ENCODE peak calls at places on chromosomes 3 and 15, in ten cellular contexts. H, P, E, N, J, Z, L, K, F and G are unnamed samples.

GRCh38 chr3:11662392-11662990 is 18.8 kb upstream of the VGLL4 start:
- DNase-seq in H (peak), P (no peak), E (no peak), N (no peak), J (no peak), Z (no peak), L (peak), K (no peak), F (no peak), G (peak)

GRCh38 chr3:8499181-8499611 is 2.4 kb upstream of the LMCD1 start:
- DNase-seq in H (peak), P (no peak), E (no peak), N (peak), J (peak), Z (no peak), L (peak), K (peak), F (no peak), G (peak)

GRCh38 chr3:24460974-24461373 is 33.7 kb downstream of the THRB start:
- DNase-seq in H (no peak), P (peak), E (no peak), N (no peak), J (no peak), Z (no peak), L (no peak), K (no peak), F (no peak), G (no peak)

GRCh38 chr15:66819084-66819483 is 117.0 kb downstream of the SMAD6 start:
- DNase-seq in H (no peak), P (no peak), E (no peak), N (no peak), J (no peak), Z (no peak), L (peak), K (no peak), F (no peak), G (no peak)

GRCh38 chr3:40920041-40920440 is 279.3 kb upstream of the CTNNB1 start:
- DNase-seq in H (peak), P (no peak), E (no peak), N (peak), J (no peak), Z (no peak), L (peak), K (no peak), F (no peak), G (peak)

GRCh38 chr3:138336454-138336853 is 6.8 kb upstream of the NME9 start:
- DNase-seq in H (no peak), P (no peak), E (no peak), N (no peak), J (no peak), Z (no peak), L (no peak), K (no peak), F (no peak), G (no peak)

GRCh38 chr3:186514296-186515002 is 29.7 kb downstream of the CRYGS start:
- DNase-seq in H (no peak), P (no peak), E (no peak), N (no peak), J (no peak), Z (no peak), L (peak), K (no peak), F (no peak), G (no peak)

GRCh38 chr3:165624761-165625160 is 212.5 kb downstream of the BCHE start:
- DNase-seq in H (peak), P (peak), E (no peak), N (peak), J (no peak), Z (no peak), L (peak), K (no peak), F (no peak), G (no peak)

GRCh38 chr3:47868306-47868705 is 65.4 kb downstream of the DHX30 start:
- DNase-seq in H (no peak), P (no peak), E (no peak), N (no peak), J (no peak), Z (no peak), L (no peak), K (no peak), F (no peak), G (no peak)

GRCh38 chr3:166123576-166123975 is 286.4 kb upstream of the BCHE start:
- DNase-seq in H (no peak), P (peak), E (no peak), N (no peak), J (no peak), Z (no peak), L (peak), K (no peak), F (no peak), G (peak)

GRCh38 chr3:132343018-132343612 is 25.9 kb downstream of the ACP3 start:
- DNase-seq in H (peak), P (peak), E (peak), N (peak), J (peak), Z (peak), L (peak), K (peak), F (no peak), G (peak)

GRCh38 chr3:95905182-95905581 is 909.2 kb upstream of the EPHA6 start:
- DNase-seq in H (no peak), P (no peak), E (no peak), N (no peak), J (no peak), Z (no peak), L (no peak), K (no peak), F (no peak), G (no peak)

GRCh38 chr15:66907826-66908502 is 157.4 kb upstream of the SMAD3 start:
- DNase-seq in H (peak), P (no peak), E (no peak), N (no peak), J (peak), Z (no peak), L (no peak), K (no peak), F (no peak), G (no peak)

GRCh38 chr3:187261541-187261969 is 30.0 kb downstream of the MASP1 start:
- DNase-seq in H (peak), P (peak), E (no peak), N (no peak), J (no peak), Z (no peak), L (no peak), K (no peak), F (no peak), G (peak)

GRCh38 chr3:182979719-182980191 is 583 bp downstream of the DCUN1D1 start:
- DNase-seq in H (peak), P (no peak), E (peak), N (peak), J (peak), Z (no peak), L (peak), K (no peak), F (peak), G (peak)

GRCh38 chr3:141904203-141904602 is 27.8 kb downstream of the ATP1B3 start:
- DNase-seq in H (no peak), P (no peak), E (no peak), N (no peak), J (no peak), Z (no peak), L (no peak), K (no peak), F (no peak), G (no peak)

GRCh38 chr15:51438526-51438925 is 97.1 kb downstream of the GLDN start:
- DNase-seq in H (no peak), P (no peak), E (no peak), N (no peak), J (no peak), Z (no peak), L (no peak), K (no peak), F (no peak), G (no peak)

GRCh38 chr3:9951962-9952805 is at the start of gene PRRT3:
- DNase-seq in H (peak), P (peak), E (no peak), N (peak), J (no peak), Z (no peak), L (peak), K (peak), F (peak), G (peak)